ENCODE peak calls at places on chromosome 10, in seven cellular contexts. R, A, T, D, Q, W and M are unnamed samples.

GRCh38 chr10:90051053-90051452 is 349.7 kb downstream of the KIF20B start:
- DNase-seq in W (no peak), T (no peak), R (no peak), A (no peak), D (no peak), Q (no peak), M (no peak)

GRCh38 chr10:54961040-54961439 is 160.0 kb upstream of the PCDH15 start:
- DNase-seq in A (no peak), R (no peak), W (no peak), D (no peak), Q (no peak), T (no peak), M (no peak)

GRCh38 chr10:132001238-132001977 is 19.7 kb upstream of the BNIP3 start:
- DNase-seq in T (no peak), D (peak; percentile 87), Q (peak; percentile 29), W (no peak), A (no peak), R (no peak), M (no peak)

GRCh38 chr10:118332948-118333710 is 9.0 kb downstream of the FAM204A start:
- DNase-seq in Q (peak; percentile 25), A (no peak), W (no peak), D (no peak), T (no peak), R (no peak), M (peak; percentile 36)

GRCh38 chr10:102009801-102010425 is 46.1 kb downstream of the ARMH3 start:
- DNase-seq in T (peak; percentile 73), W (peak; percentile 79), Q (peak; percentile 85), R (peak; percentile 56), A (peak; percentile 90), D (peak; percentile 93), M (peak; percentile 94)

GRCh38 chr10:110803830-110804338 is 67.8 kb upstream of the PDCD4 start:
- DNase-seq in A (no peak), W (no peak), R (no peak), T (peak; percentile 67), D (peak; percentile 81), Q (peak; percentile 45), M (peak; percentile 41)

GRCh38 chr10:129755075-129756020 is 208.7 kb downstream of the EBF3 start:
- DNase-seq in W (no peak), T (peak; percentile 6), Q (no peak), D (no peak), A (no peak), R (no peak), M (no peak)

GRCh38 chr10:78654047-78654590 is 414.6 kb upstream of the ZMIZ1 start:
- DNase-seq in Q (no peak), T (no peak), R (no peak), W (no peak), A (no peak), D (no peak), M (no peak)

GRCh38 chr10:79104264-79104954 is 35.6 kb downstream of the ZMIZ1 start:
- DNase-seq in D (no peak), A (no peak), Q (no peak), T (peak; percentile 91), W (no peak), R (no peak), M (no peak)

GRCh38 chr10:93941603-93942002 is 47.8 kb downstream of the SLC35G1 start:
- DNase-seq in T (no peak), Q (no peak), W (no peak), D (no peak), A (no peak), R (no peak), M (no peak)

GRCh38 chr10:113732966-113733365 is 18.5 kb upstream of the PLEKHS1 start:
- DNase-seq in A (no peak), R (no peak), T (no peak), D (no peak), W (no peak), Q (no peak), M (no peak)

GRCh38 chr10:43190775-43191174 is 52.5 kb downstream of the CSGALNACT2 start:
- DNase-seq in T (no peak), D (no peak), R (no peak), Q (no peak), W (no peak), A (peak; percentile 32), M (peak; percentile 25)

GRCh38 chr10:117345143-117345542 is 30.1 kb downstream of the PDZD8 start:
- DNase-seq in Q (no peak), R (no peak), D (peak; percentile 84), T (no peak), W (no peak), A (no peak), M (no peak)

GRCh38 chr10:103666109-103666508 is 172.6 kb downstream of the NEURL1 start:
- DNase-seq in R (no peak), A (peak; percentile 49), W (no peak), Q (no peak), T (peak; percentile 69), D (peak; percentile 77), M (peak; percentile 37)

GRCh38 chr10:86599729-86600128 is 54.6 kb upstream of the OPN4 start:
- DNase-seq in A (no peak), D (peak; percentile 84), T (no peak), Q (no peak), R (no peak), W (no peak), M (no peak)

GRCh38 chr10:33211123-33211878 is 123.2 kb downstream of the NRP1 start:
- DNase-seq in R (no peak), W (no peak), T (no peak), A (peak; percentile 77), Q (no peak), D (peak; percentile 70), M (peak; percentile 95)

GRCh38 chr10:18279202-18279601 is 139.0 kb downstream of the CACNB2 start:
- DNase-seq in R (no peak), Q (no peak), W (peak; percentile 7), T (no peak), A (peak; percentile 9), D (peak; percentile 7), M (peak; percentile 29)

GRCh38 chr10:43037942-43038782 is 38.7 kb upstream of the RET start:
- DNase-seq in A (no peak), R (no peak), W (no peak), Q (no peak), D (no peak), T (no peak), M (no peak)

GRCh38 chr10:58240531-58240930 is 27.2 kb downstream of the IPMK start:
- DNase-seq in A (no peak), R (no peak), Q (no peak), D (no peak), W (no peak), T (no peak), M (no peak)

GRCh38 chr10:110992011-110992800 is 72.8 kb downstream of the SHOC2 start:
- DNase-seq in D (peak; percentile 37), T (no peak), R (no peak), Q (no peak), W (no peak), A (no peak), M (no peak)

DNA sequence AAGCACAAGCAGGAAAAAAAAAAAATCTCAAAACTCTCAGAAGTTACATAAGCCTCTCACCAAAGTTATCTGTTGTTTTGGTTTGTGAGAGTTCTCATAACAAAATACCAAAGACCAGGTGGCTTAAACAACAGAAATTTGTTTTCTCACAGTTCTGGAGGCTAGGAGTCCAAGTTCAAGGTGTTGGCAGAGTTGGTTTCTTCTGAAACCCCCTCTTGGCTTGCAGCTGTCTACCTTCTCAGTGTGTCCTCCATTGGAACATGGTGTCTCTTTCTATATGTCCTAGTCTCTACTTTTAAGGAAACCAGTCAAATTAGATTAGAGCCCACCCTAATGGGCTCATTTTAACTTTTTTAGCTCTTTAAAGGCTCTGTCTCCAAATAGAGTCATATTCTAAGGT is 44.9 kb downstream of the TNKS2 start:
- DNase-seq in R (no peak), D (no peak), W (no peak), A (no peak), T (no peak), Q (no peak), M (no peak)
- H3K36me3 ChIP-seq in R (peaks cover 100% of the 10 kb centered on the region), D (peaks cover 10% of the 10 kb centered on the region), W (peaks cover 2% of the 10 kb centered on the region), A (peaks cover 47% of the 10 kb centered on the region), T (no peaks in the 10 kb centered on the region), Q (peaks cover 25% of the 10 kb centered on the region), M (peaks cover 97% of the 10 kb centered on the region)

GRCh38 chr10:69848454-69848853 is 46.7 kb downstream of the COL13A1 start:
- DNase-seq in Q (no peak), D (no peak), R (no peak), A (no peak), T (no peak), W (no peak), M (no peak)

GRCh38 chr10:69851306-69851705 is 49.6 kb downstream of the COL13A1 start:
- DNase-seq in R (no peak), T (no peak), A (no peak), Q (no peak), W (no peak), D (no peak), M (no peak)

GRCh38 chr10:69847458-69847857 is 45.8 kb downstream of the COL13A1 start:
- DNase-seq in T (no peak), D (no peak), W (no peak), Q (no peak), A (no peak), R (no peak), M (no peak)

GRCh38 chr10:69847883-69848282 is 46.2 kb downstream of the COL13A1 start:
- DNase-seq in W (no peak), Q (no peak), R (no peak), D (peak; percentile 61), A (no peak), T (no peak), M (no peak)

DNA sequence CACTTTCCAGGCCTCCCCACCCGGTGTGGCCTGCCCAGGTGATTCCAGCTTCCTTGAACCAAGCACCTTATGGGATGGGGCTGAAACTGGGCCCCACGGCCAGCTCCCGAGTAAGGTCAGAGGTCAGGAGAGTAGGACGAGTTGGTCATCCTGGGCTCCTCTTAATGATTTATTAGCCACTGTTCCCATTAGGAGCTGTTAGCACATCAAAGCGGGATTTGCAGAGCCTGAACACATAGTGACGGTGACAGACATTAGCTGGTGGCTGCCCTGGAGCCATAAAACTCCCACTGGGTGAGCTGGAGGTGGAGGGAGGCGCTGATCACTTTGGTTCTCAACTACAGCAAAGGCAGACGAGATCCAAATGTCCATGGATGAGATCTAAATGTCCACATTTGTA is 48.1 kb downstream of the COL13A1 start:
- DNase-seq in W (no peak), D (no peak), R (no peak), A (no peak), T (no peak), Q (no peak), M (no peak)
- H3K36me3 ChIP-seq in W (no peaks in the 10 kb centered on the region), D (no peaks in the 10 kb centered on the region), R (no peaks in the 10 kb centered on the region), A (peaks cover 2% of the 10 kb centered on the region), T (no peaks in the 10 kb centered on the region), Q (no peaks in the 10 kb centered on the region), M (no peaks in the 10 kb centered on the region)

GRCh38 chr10:100993986-100994708 is 5.5 kb upstream of the LZTS2 start:
- DNase-seq in W (no peak), R (no peak), T (peak; percentile 57), D (peak; percentile 60), A (peak; percentile 29), Q (no peak), M (peak; percentile 75)
- H3K36me3 ChIP-seq in W (peaks cover 2% of the 10 kb centered on the region), R (peaks cover 47% of the 10 kb centered on the region), T (no peaks in the 10 kb centered on the region), D (peaks cover 21% of the 10 kb centered on the region), A (peaks cover 33% of the 10 kb centered on the region), Q (peaks cover 20% of the 10 kb centered on the region), M (peaks cover 34% of the 10 kb centered on the region)

DNA sequence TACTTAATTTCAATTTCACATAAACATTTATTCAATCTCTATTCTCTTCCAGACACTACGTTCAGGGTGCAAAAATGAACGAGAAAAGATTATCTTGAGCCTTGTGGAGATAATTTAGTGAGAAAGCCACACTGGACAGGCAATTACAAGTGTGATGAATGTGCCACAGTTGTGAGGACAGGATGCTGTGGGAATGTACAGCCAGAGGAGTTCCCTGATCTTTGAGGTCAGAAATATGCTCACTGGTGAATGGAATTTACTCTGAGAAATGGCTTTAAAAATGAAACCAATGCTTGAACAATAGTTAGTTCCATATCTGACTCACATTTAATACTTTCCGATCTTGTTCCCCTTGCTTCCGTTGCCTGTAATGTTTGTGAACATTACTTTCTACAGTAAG is 864.8 kb downstream of the GATA3 start:
- DNase-seq in D (no peak), Q (no peak), A (no peak), T (no peak), R (no peak), W (no peak), M (no peak)
- H3K36me3 ChIP-seq in D (no peaks in the 10 kb centered on the region), Q (no peaks in the 10 kb centered on the region), A (no peaks in the 10 kb centered on the region), T (no peaks in the 10 kb centered on the region), R (no peaks in the 10 kb centered on the region), W (no peaks in the 10 kb centered on the region), M (no peaks in the 10 kb centered on the region)